ENCODE peak calls at places on chromosome 14, in seven cellular contexts. One of them, this sample, is unnamed.

GRCh38 chr14:37726708-37727107 is 131.3 kb downstream of the TTC6 start:
- DNase-seq in heart left ventricle: no peak
- DNase-seq in HCT116: no peak
- DNase-seq in IMR-90: no peak
- DNase-seq in vagina: no peak
- DNase-seq in suprapubic skin: no peak
- DNase-seq in transverse colon: no peak
- DNase-seq in this sample: no peak

GRCh38 chr14:54002653-54003052 is 46.0 kb upstream of the BMP4 start:
- DNase-seq in IMR-90: peak
- DNase-seq in vagina: no peak
- DNase-seq in HCT116: no peak
- DNase-seq in heart left ventricle: no peak
- DNase-seq in suprapubic skin: no peak
- DNase-seq in transverse colon: no peak
- DNase-seq in this sample: no peak

GRCh38 chr14:105224845-105225585 is 23.3 kb upstream of the BTBD6 start:
- DNase-seq in IMR-90: no peak
- DNase-seq in suprapubic skin: no peak
- DNase-seq in vagina: no peak
- DNase-seq in HCT116: no peak
- DNase-seq in heart left ventricle: no peak
- DNase-seq in transverse colon: no peak
- DNase-seq in this sample: no peak

GRCh38 chr14:100873083-100873482 is 30.4 kb downstream of the RTL1 start:
- DNase-seq in heart left ventricle: no peak
- DNase-seq in transverse colon: no peak
- DNase-seq in IMR-90: no peak
- DNase-seq in suprapubic skin: peak
- DNase-seq in HCT116: no peak
- DNase-seq in vagina: no peak
- DNase-seq in this sample: no peak

GRCh38 chr14:28902930-28903329 is 136.3 kb downstream of the FOXG1 start:
- DNase-seq in vagina: no peak
- DNase-seq in IMR-90: no peak
- DNase-seq in suprapubic skin: no peak
- DNase-seq in transverse colon: no peak
- DNase-seq in heart left ventricle: no peak
- DNase-seq in HCT116: no peak
- DNase-seq in this sample: no peak

GRCh38 chr14:23829736-23830474 is 123.7 kb upstream of the DHRS4 start:
- DNase-seq in IMR-90: peak
- DNase-seq in vagina: no peak
- DNase-seq in heart left ventricle: no peak
- DNase-seq in suprapubic skin: no peak
- DNase-seq in transverse colon: peak
- DNase-seq in HCT116: peak
- DNase-seq in this sample: peak

GRCh38 chr14:49858383-49858782 is 5.8 kb upstream of the NEMF start:
- DNase-seq in heart left ventricle: no peak
- DNase-seq in vagina: no peak
- DNase-seq in transverse colon: no peak
- DNase-seq in suprapubic skin: no peak
- DNase-seq in HCT116: no peak
- DNase-seq in IMR-90: no peak
- DNase-seq in this sample: no peak

GRCh38 chr14:105392161-105393090 is 5.9 kb upstream of the TEX22 start:
- DNase-seq in suprapubic skin: peak
- DNase-seq in heart left ventricle: no peak
- DNase-seq in vagina: no peak
- DNase-seq in HCT116: no peak
- DNase-seq in IMR-90: no peak
- DNase-seq in transverse colon: no peak
- DNase-seq in this sample: no peak

GRCh38 chr14:56150645-56151345 is 32.6 kb downstream of the PELI2 start:
- DNase-seq in transverse colon: no peak
- DNase-seq in heart left ventricle: no peak
- DNase-seq in IMR-90: no peak
- DNase-seq in HCT116: no peak
- DNase-seq in vagina: no peak
- DNase-seq in suprapubic skin: no peak
- DNase-seq in this sample: no peak

GRCh38 chr14:60573943-60574496 is 65.1 kb downstream of the SIX6 start:
- DNase-seq in suprapubic skin: no peak
- DNase-seq in HCT116: no peak
- DNase-seq in transverse colon: no peak
- DNase-seq in IMR-90: no peak
- DNase-seq in vagina: no peak
- DNase-seq in heart left ventricle: no peak
- DNase-seq in this sample: no peak

GRCh38 chr14:66501592-66501991 is 6.4 kb upstream of the GPHN start:
- DNase-seq in IMR-90: no peak
- DNase-seq in HCT116: no peak
- DNase-seq in transverse colon: no peak
- DNase-seq in suprapubic skin: no peak
- DNase-seq in heart left ventricle: no peak
- DNase-seq in vagina: no peak
- DNase-seq in this sample: no peak

DNA sequence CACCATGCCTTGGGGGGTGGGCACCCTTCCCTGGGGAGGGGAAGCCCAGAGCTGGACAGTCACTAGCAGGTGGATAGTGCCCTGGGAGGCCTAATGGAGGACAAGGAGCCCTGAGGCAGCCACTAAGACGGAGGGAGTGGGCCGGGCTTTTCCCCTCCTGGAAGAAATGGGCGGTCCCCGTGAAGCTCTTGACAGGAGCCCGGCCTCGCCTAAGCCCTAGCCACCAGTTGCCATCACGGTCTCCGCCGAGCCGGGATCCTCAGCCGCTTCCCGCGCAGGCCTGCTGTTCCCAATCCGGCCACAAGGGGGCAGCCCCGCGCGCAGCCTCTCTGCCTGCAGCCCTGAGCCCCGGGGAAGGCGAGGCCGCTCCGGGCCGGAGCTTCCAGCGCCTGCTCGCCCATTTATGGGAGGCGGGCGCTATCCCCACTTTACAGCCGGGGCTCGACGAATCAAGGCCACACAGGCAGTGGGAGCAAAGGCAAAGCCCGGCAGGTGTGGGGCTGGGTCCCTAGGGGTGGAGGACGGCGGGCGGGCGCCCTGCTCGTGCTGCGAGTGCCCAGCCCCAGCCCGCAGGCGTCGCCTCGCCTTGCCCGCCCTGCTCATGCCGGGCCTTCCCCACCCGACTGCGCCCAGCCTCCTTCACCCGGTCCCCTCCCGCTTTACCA is 61.5 kb downstream of the LGMN start:
- DNase-seq in HCT116: peak
- DNase-seq in heart left ventricle: peak
- DNase-seq in transverse colon: peak
- DNase-seq in IMR-90: peak
- DNase-seq in vagina: no peak
- DNase-seq in suprapubic skin: no peak
- DNase-seq in this sample: peak
- TF ChIP-seq POLR2A in HCT116: no peak
- TF ChIP-seq POLR2A in heart left ventricle: no peak
- TF ChIP-seq POLR2A in transverse colon: no peak
- TF ChIP-seq POLR2A in IMR-90: no peak
- TF ChIP-seq POLR2A in vagina: no peak
- TF ChIP-seq POLR2A in suprapubic skin: no peak
- TF ChIP-seq POLR2A in this sample: no peak

GRCh38 chr14:91112172-91112571 is 1.7 kb upstream of the DGLUCY start:
- DNase-seq in suprapubic skin: no peak
- DNase-seq in HCT116: no peak
- DNase-seq in heart left ventricle: no peak
- DNase-seq in vagina: no peak
- DNase-seq in transverse colon: no peak
- DNase-seq in IMR-90: no peak
- DNase-seq in this sample: no peak

GRCh38 chr14:91115986-91116385 is 2.1 kb downstream of the DGLUCY start:
- DNase-seq in vagina: no peak
- DNase-seq in heart left ventricle: no peak
- DNase-seq in IMR-90: peak
- DNase-seq in transverse colon: no peak
- DNase-seq in HCT116: no peak
- DNase-seq in suprapubic skin: no peak
- DNase-seq in this sample: no peak

GRCh38 chr14:91114079-91115065 is 499 bp downstream of the DGLUCY start:
- DNase-seq in vagina: no peak
- DNase-seq in HCT116: peak
- DNase-seq in transverse colon: peak
- DNase-seq in IMR-90: peak
- DNase-seq in suprapubic skin: peak
- DNase-seq in heart left ventricle: peak
- DNase-seq in this sample: peak

GRCh38 chr14:91111443-91111842 is 2.4 kb upstream of the DGLUCY start:
- DNase-seq in heart left ventricle: no peak
- DNase-seq in IMR-90: no peak
- DNase-seq in vagina: no peak
- DNase-seq in transverse colon: no peak
- DNase-seq in HCT116: no peak
- DNase-seq in suprapubic skin: no peak
- DNase-seq in this sample: no peak

DNA sequence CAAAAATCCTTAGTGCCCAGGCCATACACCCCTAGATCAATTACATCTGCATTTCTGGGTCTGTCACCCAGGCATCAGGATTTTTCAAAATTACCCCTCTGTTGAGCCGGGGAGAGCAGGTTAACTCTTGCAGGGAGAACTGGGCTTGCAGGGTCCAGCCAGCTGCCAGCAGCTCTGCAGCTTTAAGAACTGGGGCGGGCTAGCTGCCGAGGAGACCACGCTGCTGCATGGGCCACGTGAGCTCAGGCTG is at the start of gene DGLUCY:
- DNase-seq in heart left ventricle: peak
- DNase-seq in HCT116: no peak
- DNase-seq in IMR-90: peak
- DNase-seq in transverse colon: peak
- DNase-seq in suprapubic skin: no peak
- DNase-seq in vagina: no peak
- DNase-seq in this sample: peak
- TF ChIP-seq POLR2A in heart left ventricle: no peak
- TF ChIP-seq POLR2A in HCT116: no peak
- TF ChIP-seq POLR2A in IMR-90: no peak
- TF ChIP-seq POLR2A in transverse colon: no peak
- TF ChIP-seq POLR2A in suprapubic skin: no peak
- TF ChIP-seq POLR2A in vagina: no peak
- TF ChIP-seq POLR2A in this sample: no peak

GRCh38 chr14:36510078-36510799 is 9.8 kb downstream of the NKX2-1 start:
- DNase-seq in HCT116: no peak
- DNase-seq in transverse colon: no peak
- DNase-seq in IMR-90: no peak
- DNase-seq in suprapubic skin: no peak
- DNase-seq in heart left ventricle: no peak
- DNase-seq in vagina: no peak
- DNase-seq in this sample: no peak
- TF ChIP-seq POLR2A in HCT116: no peak
- TF ChIP-seq POLR2A in transverse colon: no peak
- TF ChIP-seq POLR2A in IMR-90: no peak
- TF ChIP-seq POLR2A in suprapubic skin: no peak
- TF ChIP-seq POLR2A in heart left ventricle: no peak
- TF ChIP-seq POLR2A in vagina: no peak
- TF ChIP-seq POLR2A in this sample: no peak

GRCh38 chr14:103115845-103116572 is 7.3 kb upstream of the TNFAIP2 start:
- DNase-seq in transverse colon: no peak
- DNase-seq in heart left ventricle: no peak
- DNase-seq in IMR-90: peak
- DNase-seq in HCT116: no peak
- DNase-seq in vagina: no peak
- DNase-seq in suprapubic skin: no peak
- DNase-seq in this sample: no peak
- TF ChIP-seq POLR2A in transverse colon: no peak
- TF ChIP-seq POLR2A in heart left ventricle: no peak
- TF ChIP-seq POLR2A in IMR-90: no peak
- TF ChIP-seq POLR2A in HCT116: no peak
- TF ChIP-seq POLR2A in vagina: no peak
- TF ChIP-seq POLR2A in suprapubic skin: no peak
- TF ChIP-seq POLR2A in this sample: no peak

GRCh38 chr14:20682127-20682434 is 2.3 kb upstream of the RNASE4 start:
- DNase-seq in heart left ventricle: peak
- DNase-seq in IMR-90: no peak
- DNase-seq in suprapubic skin: no peak
- DNase-seq in vagina: no peak
- DNase-seq in HCT116: no peak
- DNase-seq in transverse colon: no peak
- DNase-seq in this sample: no peak

GRCh38 chr14:20684662-20685456 is 499 bp downstream of the RNASE4 start:
- DNase-seq in transverse colon: peak
- DNase-seq in heart left ventricle: peak
- DNase-seq in vagina: peak
- DNase-seq in IMR-90: peak
- DNase-seq in HCT116: peak
- DNase-seq in suprapubic skin: no peak
- DNase-seq in this sample: no peak

GRCh38 chr14:20682435-20683124 is 1.8 kb upstream of the RNASE4 start:
- DNase-seq in HCT116: peak
- DNase-seq in transverse colon: peak
- DNase-seq in IMR-90: peak
- DNase-seq in heart left ventricle: peak
- DNase-seq in vagina: peak
- DNase-seq in suprapubic skin: peak
- DNase-seq in this sample: no peak

GRCh38 chr14:20683125-20683895 is 1.1 kb upstream of the RNASE4 start:
- DNase-seq in HCT116: peak
- DNase-seq in suprapubic skin: no peak
- DNase-seq in transverse colon: peak
- DNase-seq in vagina: peak
- DNase-seq in IMR-90: peak
- DNase-seq in heart left ventricle: peak
- DNase-seq in this sample: no peak

DNA sequence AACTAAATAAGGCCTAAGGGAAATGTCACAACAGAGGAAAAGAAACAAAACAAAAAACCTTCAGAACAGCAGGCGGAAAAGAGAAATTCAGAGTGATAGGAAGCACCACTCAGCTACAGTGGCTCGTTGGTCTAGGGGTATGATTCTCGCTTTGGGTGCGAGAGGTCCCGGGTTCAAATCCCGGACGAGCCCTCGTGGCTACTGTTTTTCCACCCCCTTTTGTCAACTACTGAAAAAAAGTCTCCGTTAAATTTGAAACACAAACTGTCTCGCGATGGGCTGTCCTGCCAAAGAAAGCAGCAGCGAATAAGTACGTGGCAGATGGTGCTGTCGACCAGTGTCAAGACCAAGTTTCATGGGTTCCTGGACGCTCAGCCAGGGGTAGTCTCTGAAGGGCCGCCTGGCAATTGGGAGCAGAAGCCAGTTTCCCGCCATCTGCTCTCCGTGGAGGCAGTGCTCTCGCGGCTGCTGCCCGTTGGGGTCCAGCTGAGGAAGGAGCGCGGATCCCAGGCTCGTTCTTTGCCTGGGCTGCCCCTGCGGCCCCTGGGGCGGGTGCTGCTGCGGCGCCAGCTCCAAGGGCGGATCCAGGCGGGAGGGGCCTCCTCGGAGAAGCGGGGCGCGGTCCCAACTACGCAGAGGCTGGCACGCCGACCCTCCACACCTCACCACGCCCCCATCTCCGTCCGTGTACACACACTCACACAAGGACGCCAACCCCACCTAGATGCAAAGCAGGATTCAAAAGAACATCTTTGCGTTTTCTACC is at the start of gene RNASE4:
- DNase-seq in IMR-90: peak
- DNase-seq in transverse colon: peak
- DNase-seq in heart left ventricle: peak
- DNase-seq in suprapubic skin: peak
- DNase-seq in vagina: peak
- DNase-seq in HCT116: peak
- DNase-seq in this sample: no peak
- TF ChIP-seq POLR2A in IMR-90: peak
- TF ChIP-seq POLR2A in transverse colon: peak
- TF ChIP-seq POLR2A in heart left ventricle: no peak
- TF ChIP-seq POLR2A in suprapubic skin: peak
- TF ChIP-seq POLR2A in vagina: peak
- TF ChIP-seq POLR2A in HCT116: peak
- TF ChIP-seq POLR2A in this sample: peak